ENCODE peak calls at places on chromosomes 16 and 17, in seven cellular contexts. V is KG1; B is left kidney; G is T-cell; T is kidney; O is activated CD8-positive, alpha-beta T cell treated with anti-CD3 and anti-CD28 coated beads for 36 hours; J is glutamatergic neuron. M is an unnamed sample.

GRCh38 chr16:54926166-54926838 is 4.4 kb upstream of the IRX5 start:
- DNase-seq in J (no peak), G (no peak), O (no peak), B (no peak), V (no peak), T (no peak), M (peak)

GRCh38 chr16:52294660-52295059 is 252.3 kb downstream of the TOX3 start:
- DNase-seq in T (no peak), O (no peak), B (no peak), J (no peak), G (no peak), V (no peak), M (no peak)

GRCh38 chr16:2524339-2524938 is 4.3 kb downstream of the AMDHD2 start:
- DNase-seq in J (no peak), B (no peak), V (no peak), O (no peak), T (no peak), G (no peak), M (no peak)

GRCh38 chr17:73013816-73014663 is 78.4 kb downstream of the SLC39A11 start:
- DNase-seq in J (no peak), T (no peak), B (peak), O (no peak), G (no peak), V (no peak), M (no peak)

GRCh38 chr16:20647736-20648135 is 49.7 kb downstream of the ACSM1 start:
- DNase-seq in V (no peak), G (no peak), T (no peak), O (no peak), B (no peak), J (no peak), M (no peak)

GRCh38 chr16:57998484-57998883 is 2.0 kb downstream of the ZNF319 start:
- DNase-seq in T (peak), B (no peak), G (peak), O (peak), J (peak), V (no peak), M (no peak)

GRCh38 chr17:28725166-28725659 is 820 bp downstream of the TLCD1 start:
- DNase-seq in G (no peak), T (no peak), B (peak), O (peak), V (peak), J (no peak), M (no peak)

GRCh38 chr17:31494259-31495048 is 103.0 kb downstream of the RAB11FIP4 start:
- DNase-seq in T (peak), G (peak), J (no peak), B (no peak), V (peak), O (peak), M (no peak)

M was measured in GM03348.